ENCODE peak calls at places on chromosomes 13 and 19, in five cellular contexts. X is left ventricle myocardium inferior, Z is fibroblast of the aortic adventitia, K is thoracic aorta, R is CD14-positive monocyte. S is an unnamed sample.

GRCh38 chr19:4456566-4456842 is 1.1 kb downstream of the UBXN6 start:
- DNase-seq in X (no peak), Z (peak), R (no peak), K (no peak), S (no peak)

GRCh38 chr19:5850743-5851293 is 431 bp downstream of the FUT3 start:
- DNase-seq in K (no peak), R (no peak), Z (peak), X (no peak), S (no peak)

GRCh38 chr13:94784066-94784465 is 71.7 kb upstream of the SOX21 start:
- DNase-seq in Z (peak), K (no peak), X (no peak), R (no peak), S (no peak)

GRCh38 chr13:101382086-101382485 is 34.2 kb downstream of the NALCN start:
- DNase-seq in X (no peak), R (no peak), K (no peak), Z (no peak), S (no peak)

GRCh38 chr19:45186509-45187334 is 8.1 kb downstream of the BLOC1S3 start:
- DNase-seq in Z (no peak), X (no peak), K (no peak), R (no peak), S (no peak)

GRCh38 chr19:52270266-52270885 is 989 bp downstream of the ZNF766 start:
- DNase-seq in Z (no peak), K (no peak), X (no peak), R (no peak), S (no peak)

GRCh38 chr19:13112555-13112954 is 4.0 kb downstream of the TRMT1 start:
- DNase-seq in K (no peak), X (no peak), R (no peak), Z (no peak), S (no peak)

GRCh38 chr19:518292-519231 is 11.3 kb downstream of the TPGS1 start:
- DNase-seq in Z (peak), X (no peak), K (no peak), R (peak), S (peak)

GRCh38 chr19:41646589-41647204 is 19.8 kb upstream of the CEACAM4 start:
- DNase-seq in K (no peak), R (no peak), X (no peak), Z (peak), S (no peak)

GRCh38 chr19:35085947-35086346 is 29.7 kb upstream of the FXYD3 start:
- DNase-seq in K (no peak), X (no peak), Z (no peak), R (no peak), S (no peak)

GRCh38 chr19:5017235-5017634 is 48.3 kb downstream of the KDM4B start:
- DNase-seq in K (no peak), Z (no peak), X (no peak), R (no peak), S (no peak)

GRCh38 chr19:14413765-14414171 is 5.4 kb downstream of the DDX39A start:
- DNase-seq in R (no peak), X (no peak), K (no peak), Z (peak), S (no peak)

GRCh38 chr19:51760811-51761356 is at the start of gene FPR2:
- DNase-seq in K (no peak), Z (no peak), X (no peak), R (no peak), S (no peak)

GRCh38 chr13:83499286-83499685 is 383.0 kb downstream of the SLITRK1 start:
- DNase-seq in R (no peak), X (no peak), K (no peak), Z (no peak), S (no peak)

GRCh38 chr13:40271511-40271910 is 394.9 kb downstream of the FOXO1 start:
- DNase-seq in X (peak), R (no peak), K (no peak), Z (no peak), S (no peak)

GRCh38 chr13:43516401-43516826 is 270.4 kb downstream of the ENOX1 start:
- DNase-seq in K (no peak), Z (peak), R (no peak), X (no peak), S (no peak)

GRCh38 chr19:6232567-6232966 is 47.2 kb downstream of the MLLT1 start:
- DNase-seq in Z (peak), K (no peak), X (no peak), R (no peak), S (no peak)

GRCh38 chr19:44512326-44513298 is 12.3 kb upstream of the ZNF180 start:
- DNase-seq in X (no peak), Z (peak), K (no peak), R (no peak), S (peak)

GRCh38 chr19:2230807-2231533 is 5.2 kb downstream of the PLEKHJ1 start:
- DNase-seq in Z (no peak), K (no peak), R (no peak), X (no peak), S (no peak)

GRCh38 chr19:18915639-18916038 is 3.5 kb downstream of the COPE start:
- DNase-seq in K (no peak), X (no peak), R (no peak), Z (peak), S (peak)

GRCh38 chr13:26991508-26992181 is 180.0 kb downstream of the USP12 start:
- DNase-seq in Z (no peak), K (no peak), R (no peak), X (no peak), S (no peak)

GRCh38 chr19:51259348-51260245 is 8.7 kb downstream of the SIGLECL1 start:
- DNase-seq in R (no peak), X (peak), Z (peak), K (no peak), S (peak)

GRCh38 chr19:51043497-51043896 is 8.7 kb upstream of the KLK12 start:
- DNase-seq in X (no peak), Z (no peak), K (no peak), R (no peak), S (no peak)

GRCh38 chr13:43878897-43879322 is 630 bp downstream of the CCDC122 start:
- DNase-seq in R (peak), X (peak), Z (peak), K (peak), S (peak)

GRCh38 chr19:8451885-8452284 is 7.1 kb downstream of the HNRNPM start:
- DNase-seq in Z (peak), X (no peak), R (no peak), K (no peak), S (no peak)

GRCh38 chr19:41299755-41300089 is 10.2 kb upstream of the CCDC97 start:
- DNase-seq in Z (peak), R (no peak), X (peak), K (no peak), S (no peak)

GRCh38 chr19:2639999-2640398 is 62.5 kb downstream of the GNG7 start:
- DNase-seq in Z (no peak), X (no peak), K (no peak), R (no peak), S (no peak)

GRCh38 chr13:97307882-97308624 is 85.9 kb downstream of the MBNL2 start:
- DNase-seq in X (peak), K (no peak), Z (peak), R (no peak), S (no peak)

GRCh38 chr19:1104452-1105216 is 840 bp downstream of the GPX4 start:
- DNase-seq in X (peak), R (no peak), K (no peak), Z (peak), S (peak)

GRCh38 chr19:18473003-18473705 is 35.2 kb upstream of the ISYNA1 start:
- DNase-seq in Z (no peak), X (no peak), R (no peak), K (no peak), S (no peak)

GRCh38 chr13:76667551-76667950 is 218.7 kb downstream of the KCTD12 start:
- DNase-seq in X (no peak), R (no peak), Z (peak), K (no peak), S (no peak)
- TF ChIP-seq CTCF in X (peak), R (peak), Z (peak), K (no peak), S (no peak)

DNA sequence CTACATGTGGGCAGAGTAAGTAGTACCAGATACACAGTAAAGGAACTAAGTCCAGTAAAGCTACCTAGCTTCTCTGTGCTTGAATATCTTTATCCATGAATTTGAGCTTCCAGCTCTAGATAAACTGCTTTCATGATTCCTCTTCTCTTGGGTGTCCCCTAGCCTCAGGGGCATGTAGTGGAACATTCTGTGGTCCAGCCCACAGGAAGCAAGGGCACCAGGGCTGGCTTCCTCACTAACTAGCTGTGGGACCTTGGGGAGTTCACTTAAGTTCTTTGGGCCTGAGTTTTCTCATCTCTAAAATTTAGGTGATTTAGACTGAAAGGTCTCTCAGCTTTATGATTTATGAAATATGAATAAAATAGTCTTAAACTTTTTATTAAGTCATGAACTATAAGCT is 185.7 kb downstream of the KATNAL1 start:
- DNase-seq in R (no peak), X (no peak), Z (no peak), K (no peak), S (no peak)
- TF ChIP-seq CTCF in R (no peak), X (no peak), Z (no peak), K (no peak), S (no peak)

DNA sequence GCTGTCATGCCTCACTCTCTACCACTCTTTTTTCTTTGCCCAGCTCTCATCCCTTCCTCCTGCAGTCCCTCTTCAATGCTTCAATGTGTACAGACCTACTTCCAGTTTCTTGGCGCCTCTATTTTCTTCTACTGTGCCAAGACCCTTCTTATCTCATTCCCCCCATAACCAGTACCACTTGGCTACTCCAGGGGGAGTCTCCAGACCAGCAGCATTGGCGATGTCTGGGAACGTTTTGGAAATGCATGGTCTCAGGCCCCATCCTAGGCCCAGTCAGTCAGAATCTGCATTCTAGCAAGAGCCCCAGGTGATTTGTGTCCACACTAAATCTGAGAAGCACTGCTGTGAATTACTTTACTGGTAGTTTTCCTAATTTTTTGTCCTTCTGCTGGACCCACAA is 198.2 kb downstream of the SLC7A1 start:
- DNase-seq in K (no peak), R (no peak), Z (no peak), X (no peak), S (no peak)
- TF ChIP-seq CTCF in K (no peak), R (no peak), Z (no peak), X (no peak), S (no peak)

DNA sequence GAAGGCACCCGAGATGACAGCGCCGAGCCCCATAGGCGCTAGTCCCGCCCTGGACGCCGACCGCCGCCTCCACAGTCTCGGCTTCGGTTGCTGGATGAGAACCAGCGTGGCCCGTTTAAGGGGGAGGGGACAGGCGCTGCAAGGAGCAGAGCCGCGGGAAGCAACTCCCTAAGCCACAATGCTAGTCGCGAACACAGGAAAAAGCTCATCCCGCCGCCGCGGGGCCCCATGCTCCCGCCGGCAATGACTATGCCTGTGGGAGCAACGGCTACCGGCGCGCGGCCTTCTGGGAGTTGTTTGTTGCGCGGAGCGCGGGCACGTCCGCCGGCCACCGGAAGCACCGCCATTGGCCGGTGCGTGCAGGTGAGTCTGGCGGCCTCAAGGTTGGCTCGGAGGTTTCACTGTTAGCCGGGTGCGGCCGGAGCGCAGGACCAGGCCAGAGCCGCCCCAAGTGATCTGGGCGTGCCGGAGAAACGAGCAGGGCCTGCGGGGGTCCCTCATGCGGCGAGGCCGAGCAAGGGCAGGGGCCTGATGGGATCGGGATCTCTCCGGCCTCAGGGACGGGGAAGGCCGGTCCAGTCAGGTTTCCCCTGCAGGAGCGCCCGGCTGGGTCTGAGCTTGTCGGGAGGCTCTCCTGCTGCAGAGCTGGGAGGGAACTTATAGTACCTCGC is at the start of gene ZNF544:
- DNase-seq in R (no peak), Z (peak), K (peak), X (peak), S (peak)
- TF ChIP-seq CTCF in R (no peak), Z (peak), K (no peak), X (peak), S (no peak)

GRCh38 chr19:47280183-47280797 is 5.6 kb downstream of the INAFM1 start:
- DNase-seq in X (no peak), Z (no peak), K (no peak), R (no peak), S (peak)
- TF ChIP-seq CTCF in X (peak), Z (peak), K (no peak), R (peak), S (peak)

DNA sequence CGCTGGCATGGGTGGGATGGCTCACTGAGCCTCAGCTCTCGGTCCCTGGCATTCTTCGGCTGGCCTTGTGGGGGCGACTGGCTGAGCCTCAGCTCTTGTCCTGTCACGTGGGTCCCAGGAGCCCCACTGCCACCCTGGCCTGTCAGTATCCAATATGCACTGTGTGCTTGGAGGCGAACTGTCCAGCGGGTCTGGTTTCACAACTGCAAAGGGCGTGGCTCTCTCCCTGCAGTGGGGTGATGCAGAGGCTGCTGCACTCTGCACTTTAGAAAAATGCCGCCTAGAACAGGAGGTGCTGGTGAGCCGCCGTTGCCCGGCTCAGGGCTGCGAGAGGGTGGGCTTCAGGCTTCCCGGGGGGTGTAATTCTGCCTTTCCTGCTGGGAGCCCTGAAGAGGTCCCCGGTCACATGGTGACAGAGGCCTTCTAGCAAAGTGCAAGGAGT is 17.0 kb upstream of the TMEM255B start:
- DNase-seq in R (peak), K (no peak), X (no peak), Z (peak), S (no peak)
- TF ChIP-seq CTCF in R (peak), K (no peak), X (peak), Z (no peak), S (peak)

DNA sequence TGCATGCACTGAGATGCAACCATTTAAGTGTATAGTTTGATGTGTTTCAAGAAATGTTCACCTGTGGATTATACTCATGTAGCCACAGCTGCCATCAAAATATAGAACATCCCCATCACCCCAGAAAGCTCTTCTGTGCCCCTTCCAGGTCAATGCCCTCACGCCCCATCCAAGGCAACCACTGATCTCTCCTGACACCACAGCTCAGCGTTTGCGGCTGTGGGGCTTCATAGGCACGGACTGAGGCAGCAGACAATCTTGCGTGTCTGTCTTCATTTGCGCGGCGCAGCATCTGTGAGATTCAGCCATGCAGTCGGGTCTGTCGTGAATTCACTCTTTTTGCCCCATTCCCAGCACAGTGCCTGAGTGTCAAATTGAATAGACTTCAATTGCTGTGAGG is 153.8 kb upstream of the UQCRFS1 start:
- DNase-seq in R (no peak), Z (no peak), K (no peak), X (no peak), S (no peak)
- TF ChIP-seq CTCF in R (no peak), Z (no peak), K (no peak), X (no peak), S (no peak)

GRCh38 chr13:114235697-114236096 is 1.0 kb downstream of the CDC16 start:
- DNase-seq in R (no peak), X (no peak), Z (no peak), K (no peak), S (no peak)

GRCh38 chr13:114236224-114236623 is 1.5 kb downstream of the CDC16 start:
- DNase-seq in X (no peak), K (no peak), Z (no peak), R (no peak), S (no peak)

GRCh38 chr13:114234266-114234644 is 442 bp upstream of the CDC16 start:
- DNase-seq in X (no peak), R (no peak), K (no peak), Z (no peak), S (no peak)

GRCh38 chr13:114237415-114238112 is 2.9 kb downstream of the CDC16 start:
- DNase-seq in Z (no peak), K (no peak), R (no peak), X (no peak), S (no peak)

DNA sequence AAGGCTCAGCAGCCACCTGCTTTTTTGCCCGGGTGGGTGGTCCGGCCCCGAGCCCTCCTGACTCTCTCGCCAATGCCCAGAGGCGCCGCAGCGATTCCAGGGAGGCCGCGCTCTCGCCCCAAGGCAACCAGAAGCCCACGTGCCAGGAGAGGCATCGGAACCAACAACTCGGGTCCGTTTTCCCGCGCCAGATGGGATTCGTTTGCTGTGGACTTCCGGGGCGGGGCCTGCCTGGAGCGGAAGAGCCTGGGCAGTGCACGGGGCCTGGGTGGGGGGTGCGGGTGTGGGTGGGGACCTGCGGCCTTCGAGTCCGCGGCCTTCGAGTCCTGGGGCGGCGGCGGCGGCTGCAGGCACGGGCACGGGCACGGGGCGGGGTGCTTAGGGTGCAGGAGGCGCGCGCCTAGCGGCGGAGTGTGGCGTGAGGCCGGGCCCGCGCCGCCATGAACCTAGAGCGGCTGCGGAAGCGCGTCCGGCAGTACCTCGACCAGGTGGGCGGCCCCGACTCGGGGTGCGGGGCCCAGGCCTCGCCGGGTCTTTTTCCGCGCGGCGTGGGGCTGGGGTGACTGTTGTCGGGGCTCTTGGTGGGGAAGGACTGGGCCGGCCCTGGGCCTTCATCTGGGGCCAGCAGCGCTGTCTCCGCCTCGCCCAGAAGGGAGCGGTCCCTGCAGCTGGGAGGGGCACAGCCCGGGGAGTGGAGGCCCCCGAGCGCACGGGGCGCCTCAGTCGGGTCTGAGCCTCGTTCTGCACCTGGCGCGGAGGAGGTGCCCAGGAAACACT is at the start of gene CDC16:
- DNase-seq in X (peak), R (peak), K (peak), Z (peak), S (peak)
- TF ChIP-seq CTCF in X (peak), R (peak), K (peak), Z (no peak), S (peak)

GRCh38 chr13:32905864-32906180 is 110.4 kb upstream of the KL start:
- DNase-seq in Z (peak), K (no peak), R (no peak), X (no peak), S (no peak)

GRCh38 chr13:32910530-32910929 is 105.7 kb upstream of the KL start:
- DNase-seq in R (no peak), K (no peak), Z (peak), X (no peak), S (no peak)

GRCh38 chr13:32914686-32915085 is 101.5 kb upstream of the KL start:
- DNase-seq in X (no peak), Z (no peak), R (no peak), K (no peak), S (no peak)

GRCh38 chr13:32917504-32917903 is 98.7 kb upstream of the KL start:
- DNase-seq in R (no peak), Z (peak), X (no peak), K (no peak), S (no peak)

DNA sequence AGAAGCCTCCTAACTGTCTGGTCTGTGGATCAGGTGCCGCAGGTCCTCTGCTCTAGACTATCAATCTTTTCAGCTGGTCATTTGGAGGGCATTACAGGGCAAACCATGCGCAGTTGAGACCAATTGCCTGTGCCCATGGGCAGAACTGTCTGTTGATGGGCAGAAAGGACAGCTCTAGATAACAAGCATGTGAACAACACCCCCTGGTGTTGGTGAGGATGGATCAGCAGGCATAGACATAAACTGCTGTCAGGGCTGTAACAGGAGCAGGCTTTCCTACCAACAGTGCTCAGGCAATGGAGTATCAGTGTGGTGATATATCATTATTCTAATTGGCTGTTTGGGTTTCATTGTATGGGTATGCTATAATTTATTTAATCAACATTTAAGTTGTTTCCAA is 104.7 kb upstream of the KL start:
- DNase-seq in X (no peak), Z (peak), K (no peak), R (no peak), S (no peak)
- TF ChIP-seq CTCF in X (peak), Z (peak), K (no peak), R (no peak), S (peak)